ENCODE peak calls at places on chromosomes 5 and 9, in five cellular contexts. F, T, O, I and S are unnamed samples.
A peak's percentile ranks its signal among the peaks of the same experiment; 100 is the strongest.

GRCh38 chr5:157342822-157343402 is 77.0 kb downstream of the CYFIP2 start:
- DNase-seq in T (peak; percentile 39), F (no peak), I (peak; percentile 53), O (peak; percentile 30), S (peak; percentile 37)

GRCh38 chr5:1445895-1446601 is 808 bp upstream of the SLC6A3 start:
- DNase-seq in I (no peak), T (peak; percentile 36), O (no peak), F (no peak), S (no peak)

GRCh38 chr5:146947181-146947941 is 68.8 kb upstream of the PPP2R2B start:
- DNase-seq in T (no peak), O (no peak), I (peak; percentile 37), F (no peak), S (no peak)

GRCh38 chr5:93078082-93079038 is 502.7 kb downstream of the NR2F1-AS1 start:
- DNase-seq in O (peak; percentile 18), T (no peak), I (peak; percentile 24), F (peak; percentile 85), S (peak; percentile 7)

GRCh38 chr5:163458778-163459405 is 1.0 kb downstream of the NUDCD2 start:
- DNase-seq in T (no peak), F (no peak), I (no peak), O (no peak), S (no peak)

GRCh38 chr5:74017112-74017511 is 391.1 kb downstream of the ARHGEF28 start:
- DNase-seq in T (no peak), F (no peak), I (no peak), O (no peak), S (no peak)

GRCh38 chr5:23451156-23451555 is 56.3 kb upstream of the PRDM9 start:
- DNase-seq in T (no peak), I (no peak), O (no peak), F (no peak), S (no peak)

GRCh38 chr5:40679998-40680681 is 425 bp downstream of the PTGER4 start:
- DNase-seq in O (peak; percentile 53), I (no peak), T (no peak), F (no peak), S (peak; percentile 27)

GRCh38 chr5:61525573-61526142 is 193.6 kb downstream of the ZSWIM6 start:
- DNase-seq in F (no peak), T (peak; percentile 7), I (no peak), O (no peak), S (no peak)

GRCh38 chr5:139472410-139473030 is 1.7 kb downstream of the SMIM33 start:
- DNase-seq in F (no peak), I (no peak), T (no peak), O (no peak), S (no peak)

GRCh38 chr5:39891376-39891775 is 466.6 kb upstream of the DAB2 start:
- DNase-seq in F (no peak), T (no peak), O (no peak), I (no peak), S (no peak)

GRCh38 chr5:671459-672328 is 21.5 kb downstream of the TPPP start:
- DNase-seq in O (peak; percentile 78), T (peak; percentile 80), I (peak; percentile 90), F (no peak), S (peak; percentile 87)

GRCh38 chr9:116572095-116572748 is 114.9 kb upstream of the TRIM32 start:
- DNase-seq in F (no peak), O (peak; percentile 82), I (peak; percentile 86), T (peak; percentile 92), S (peak; percentile 71)

GRCh38 chr5:96026334-96027065 is 64.8 kb upstream of the ELL2 start:
- DNase-seq in O (no peak), I (no peak), F (no peak), T (no peak), S (no peak)

GRCh38 chr9:34995288-34996060 is 5.9 kb downstream of the DNAJB5 start:
- DNase-seq in F (no peak), I (peak; percentile 42), O (no peak), T (no peak), S (no peak)

GRCh38 chr9:6686396-6686795 is 40.9 kb upstream of the GLDC start:
- DNase-seq in I (no peak), O (no peak), T (no peak), F (no peak), S (peak; percentile 26)

DNA sequence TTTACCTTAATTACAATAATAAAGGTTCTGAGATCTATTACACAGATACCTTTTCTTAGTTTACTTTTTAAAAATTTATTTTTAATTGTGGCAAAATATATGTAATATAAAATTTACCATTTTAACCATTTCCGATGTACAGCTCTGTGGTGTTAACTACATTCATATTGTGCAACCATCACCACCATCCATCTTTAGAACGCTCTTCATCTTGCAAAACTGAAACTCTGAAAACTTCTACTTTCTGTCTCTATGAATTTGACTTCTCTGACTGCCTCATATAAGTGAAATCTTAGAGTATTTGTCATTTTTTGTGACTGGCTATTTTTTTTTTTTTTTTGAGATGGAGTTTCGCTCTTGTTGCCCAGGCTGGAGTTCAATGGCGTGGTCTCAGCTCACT is 26.8 kb downstream of the WWC1 start:
- DNase-seq in T (no peak), O (no peak), F (no peak), I (no peak), S (no peak)
- TF ChIP-seq CTCF in T (no peak), O (no peak), F (no peak), I (no peak), S (no peak)

GRCh38 chr9:104879555-104880318 is 48.2 kb downstream of the ABCA1 start:
- DNase-seq in F (no peak), T (no peak), O (no peak), I (no peak), S (no peak)
- TF ChIP-seq CTCF in F (no peak), T (no peak), O (no peak), I (no peak), S (no peak)

GRCh38 chr5:137462816-137463520 is 36.2 kb downstream of the SPOCK1 start:
- DNase-seq in I (no peak), F (no peak), T (no peak), O (no peak), S (no peak)

GRCh38 chr5:137466888-137467287 is 32.2 kb downstream of the SPOCK1 start:
- DNase-seq in O (no peak), F (no peak), T (no peak), I (no peak), S (no peak)

GRCh38 chr5:137465930-137466329 is 33.2 kb downstream of the SPOCK1 start:
- DNase-seq in F (no peak), O (no peak), T (no peak), I (no peak), S (no peak)

DNA sequence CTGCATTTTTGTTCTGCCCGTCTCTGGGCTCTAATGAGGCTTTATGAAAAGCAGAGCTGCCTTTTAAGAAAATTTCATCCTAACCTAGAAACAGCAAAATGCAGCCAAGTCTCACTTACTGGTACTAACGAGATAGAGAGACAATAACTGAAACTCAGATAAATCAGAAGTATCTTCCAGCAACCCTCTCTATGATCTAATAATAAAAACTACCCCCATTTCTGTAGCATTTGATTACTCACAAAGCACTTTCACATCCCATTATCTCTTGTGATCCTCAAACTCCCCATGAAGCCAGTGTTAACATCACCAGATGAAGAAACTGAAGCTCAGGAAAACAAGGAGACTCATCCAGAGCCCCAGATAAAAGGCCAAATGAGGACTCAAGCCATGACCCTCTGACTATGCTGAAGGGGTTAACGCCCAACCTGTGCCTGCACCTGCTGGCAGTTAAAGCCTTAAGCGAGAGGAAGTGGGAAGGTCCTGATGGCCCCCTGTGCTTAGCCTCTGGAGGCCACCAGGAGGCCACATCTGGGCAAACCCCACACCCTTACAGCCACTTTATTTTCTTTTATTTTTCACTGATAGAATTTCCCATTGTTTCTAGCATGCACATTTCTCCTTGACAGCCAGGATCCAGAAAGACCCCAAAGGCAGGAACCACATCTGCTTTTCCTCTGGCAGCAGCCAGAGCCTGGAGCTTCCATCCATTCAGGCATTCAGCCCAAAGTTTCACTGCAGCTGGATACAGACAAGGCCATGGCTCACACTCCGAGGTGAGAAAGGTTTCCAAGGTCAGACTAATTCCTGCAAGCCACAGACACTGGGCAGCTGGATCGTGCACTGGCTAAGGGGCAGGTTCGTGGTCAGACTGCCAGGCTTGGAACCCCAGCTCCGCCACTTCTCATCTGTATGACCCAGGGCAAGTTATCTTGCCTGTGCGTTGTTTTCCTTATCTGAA is 37.2 kb downstream of the SPOCK1 start:
- DNase-seq in F (no peak), O (no peak), I (no peak), T (no peak), S (no peak)
- TF ChIP-seq CTCF in F (no peak), O (no peak), I (no peak), T (no peak), S (no peak)

DNA sequence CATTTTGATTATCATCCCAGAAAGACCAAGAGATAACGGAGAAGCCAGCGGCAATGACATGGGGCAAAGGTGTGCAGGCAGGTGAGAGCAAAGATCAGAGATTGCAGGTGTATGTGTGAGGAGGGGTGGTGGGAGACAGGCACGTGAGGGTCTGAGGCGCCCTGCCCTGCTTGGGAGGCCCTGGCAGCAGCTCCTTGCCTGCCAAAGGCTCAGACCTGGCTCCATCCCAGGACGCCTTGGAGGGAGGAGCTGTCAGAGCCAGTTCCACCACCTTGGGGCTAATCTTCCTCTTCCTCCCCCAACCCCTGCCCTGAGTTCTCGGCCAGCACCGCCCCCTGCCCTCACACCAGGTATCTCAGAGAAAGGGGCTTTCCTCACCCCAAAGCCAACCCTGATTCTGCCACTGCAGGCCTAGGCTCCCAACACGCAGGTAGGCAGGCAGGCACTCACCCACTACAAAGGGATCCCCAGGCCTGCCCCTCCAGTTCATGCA is 2.0 kb downstream of the AQP3 start:
- DNase-seq in O (peak; percentile 51), F (no peak), T (no peak), I (no peak), S (no peak)
- TF ChIP-seq CTCF in O (no peak), F (no peak), T (no peak), I (no peak), S (no peak)

GRCh38 chr9:16146661-16147060 is 593.8 kb downstream of the CCDC171 start:
- DNase-seq in I (no peak), T (no peak), O (no peak), F (no peak), S (no peak)
- TF ChIP-seq CTCF in I (no peak), T (no peak), O (no peak), F (no peak), S (no peak)